ENCODE peak calls at places on chromosome 11, in four cellular contexts. O, L, N and W are unnamed samples.

GRCh38 chr11:106468091-106468490 is 390.6 kb downstream of the AASDHPPT start:
- DNase-seq in O (no peak), L (no peak), N (no peak), W (peak; percentile 10)

GRCh38 chr11:100612766-100613165 is 74.3 kb upstream of the ARHGAP42 start:
- DNase-seq in O (no peak), L (no peak), N (no peak), W (no peak)

GRCh38 chr11:68330700-68331337 is 18.4 kb downstream of the LRP5 start:
- DNase-seq in O (no peak), L (no peak), N (no peak), W (no peak)

GRCh38 chr11:12110714-12111481 is 508 bp downstream of the MICAL2 start:
- DNase-seq in O (no peak), L (peak; percentile 38), N (no peak), W (no peak)

GRCh38 chr11:37525336-37525735 is 927.3 kb upstream of the RAG2 start:
- DNase-seq in O (no peak), L (no peak), N (no peak), W (no peak)

GRCh38 chr11:105489431-105489830 is 120.4 kb upstream of the GRIA4 start:
- DNase-seq in O (no peak), L (no peak), N (no peak), W (peak; percentile 15)

GRCh38 chr11:120527111-120527748 is 15.7 kb downstream of the GRIK4 start:
- DNase-seq in O (no peak), L (no peak), N (no peak), W (no peak)

GRCh38 chr11:34331329-34331728 is 26.5 kb downstream of the ABTB2 start:
- DNase-seq in O (peak; percentile 75), L (no peak), N (peak; percentile 64), W (no peak)

GRCh38 chr11:90855531-90855930 is 632.7 kb upstream of the CHORDC1 start:
- DNase-seq in O (no peak), L (no peak), N (no peak), W (no peak)

GRCh38 chr11:19711911-19712280 is 741 bp upstream of the NAV2 start:
- DNase-seq in O (no peak), L (no peak), N (no peak), W (no peak)

GRCh38 chr11:2300936-2301630 is 635 bp downstream of the C11orf21 start:
- DNase-seq in O (no peak), L (no peak), N (no peak), W (no peak)

GRCh38 chr11:15473954-15474837 is 359.5 kb downstream of the INSC start:
- DNase-seq in O (no peak), L (no peak), N (no peak), W (no peak)

GRCh38 chr11:22192642-22193347 is at the start of gene ANO5:
- DNase-seq in O (no peak), L (peak; percentile 83), N (peak; percentile 73), W (no peak)

GRCh38 chr11:15347969-15348734 is 233.4 kb downstream of the INSC start:
- DNase-seq in O (no peak), L (no peak), N (no peak), W (no peak)

GRCh38 chr11:33734441-33735165 is 1.6 kb downstream of the CD59 start:
- DNase-seq in O (no peak), L (no peak), N (no peak), W (no peak)

GRCh38 chr11:8913961-8914660 is 3.1 kb downstream of the AKIP1 start:
- DNase-seq in O (no peak), L (no peak), N (peak; percentile 29), W (no peak)

GRCh38 chr11:76843916-76844315 is 16.8 kb upstream of the ACER3 start:
- DNase-seq in O (no peak), L (no peak), N (peak; percentile 33), W (no peak)

GRCh38 chr11:71489311-71490043 is 36.5 kb downstream of the NADSYN1 start:
- DNase-seq in O (peak; percentile 2), L (peak; percentile 6), N (peak; percentile 23), W (no peak)

GRCh38 chr11:126703661-126704060 is 296.9 kb downstream of the KIRREL3 start:
- DNase-seq in O (no peak), L (no peak), N (no peak), W (no peak)

GRCh38 chr11:80024119-80024518 is 583.3 kb upstream of the TENM4 start:
- DNase-seq in O (no peak), L (no peak), N (no peak), W (no peak)

GRCh38 chr11:126431401-126432064 is 76.0 kb downstream of the ST3GAL4 start:
- DNase-seq in O (no peak), L (no peak), N (no peak), W (no peak)

GRCh38 chr11:69249086-69249640 is 44.8 kb upstream of the MYEOV start:
- DNase-seq in O (no peak), L (no peak), N (no peak), W (no peak)

GRCh38 chr11:95520765-95521542 is 268.6 kb downstream of the FAM76B start:
- DNase-seq in O (no peak), L (no peak), N (peak; percentile 57), W (peak; percentile 87)

GRCh38 chr11:16844268-16844667 is 105.8 kb downstream of the C11orf58 start:
- DNase-seq in O (no peak), L (no peak), N (no peak), W (no peak)

GRCh38 chr11:96149743-96150555 is 193.0 kb downstream of the MAML2 start:
- DNase-seq in O (no peak), L (no peak), N (peak; percentile 67), W (no peak)

GRCh38 chr11:104663190-104664140 is 234.8 kb downstream of the CASP12 start:
- DNase-seq in O (no peak), L (no peak), N (peak; percentile 2), W (peak; percentile 35)

GRCh38 chr11:19232910-19233503 is 7.7 kb downstream of the E2F8 start:
- DNase-seq in O (peak; percentile 37), L (no peak), N (peak; percentile 37), W (peak; percentile 68)

DNA sequence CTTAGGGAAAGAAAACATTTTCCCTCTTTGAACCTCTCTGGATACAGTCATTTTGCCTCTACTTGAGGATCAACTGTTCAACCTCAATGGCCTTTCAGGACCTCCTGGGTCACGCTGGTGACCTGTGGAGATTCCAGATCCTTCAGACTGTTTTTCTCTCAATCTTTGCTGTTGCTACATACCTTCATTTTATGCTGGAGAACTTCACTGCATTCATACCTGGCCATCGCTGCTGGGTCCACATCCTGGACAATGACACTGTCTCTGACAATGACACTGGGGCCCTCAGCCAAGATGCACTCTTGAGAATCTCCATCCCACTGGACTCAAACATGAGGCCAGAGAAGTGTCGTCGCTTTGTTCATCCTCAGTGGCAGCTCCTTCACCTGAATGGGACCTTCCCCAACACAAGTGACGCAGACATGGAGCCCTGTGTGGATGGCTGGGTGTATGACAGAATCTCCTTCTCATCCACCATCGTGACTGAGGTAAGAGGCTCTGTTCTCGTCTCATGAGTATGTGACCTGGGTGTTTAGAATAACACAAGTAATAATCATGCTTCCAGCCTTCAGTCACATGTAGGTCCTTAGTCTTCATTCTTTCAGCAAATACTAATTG is 495 bp downstream of the SLC22A9 start:
- DNase-seq in O (no peak), L (no peak), N (no peak), W (no peak)
- H3K4me3 ChIP-seq in O (no peak overlapping the region), L (no peak overlapping the region), N (no peak overlapping the region), W (no peak overlapping the region)

GRCh38 chr11:78489184-78489583 is 71.6 kb upstream of the GAB2 start:
- DNase-seq in O (no peak), L (no peak), N (no peak), W (no peak)

GRCh38 chr11:78493413-78493975 is 75.9 kb upstream of the GAB2 start:
- DNase-seq in O (no peak), L (no peak), N (no peak), W (no peak)

GRCh38 chr11:78497309-78497708 is 77.4 kb downstream of the NARS2 start:
- DNase-seq in O (no peak), L (no peak), N (no peak), W (no peak)

DNA sequence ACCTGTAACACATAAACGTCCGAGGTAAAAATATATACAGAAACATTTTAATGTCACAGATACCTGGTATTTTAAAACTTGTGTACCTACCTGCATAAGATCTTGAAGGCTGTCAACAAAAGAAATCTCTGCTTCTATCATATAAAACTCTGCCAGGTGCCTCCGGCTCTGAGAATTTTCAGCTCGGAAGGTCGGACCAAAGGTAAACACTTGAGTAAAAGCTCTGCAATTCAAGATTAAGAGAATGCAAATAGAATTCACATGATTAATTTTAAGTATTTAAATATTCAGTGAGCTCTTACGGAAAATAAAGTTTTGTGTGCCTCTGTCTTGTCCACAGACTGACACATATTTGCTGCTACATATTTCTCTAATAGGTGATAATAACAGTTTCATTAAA is 75.4 kb upstream of the GAB2 start:
- DNase-seq in O (no peak), L (no peak), N (no peak), W (no peak)
- TF ChIP-seq CTCF in O (no peak), L (no peak), N (no peak), W (no peak)

GRCh38 chr11:63491240-63491587 is 247 bp upstream of the PLAAT5 start:
- DNase-seq in O (no peak), L (no peak), N (no peak), W (no peak)

GRCh38 chr11:63493127-63493526 is 2.2 kb upstream of the PLAAT5 start:
- DNase-seq in O (no peak), L (no peak), N (no peak), W (no peak)

GRCh38 chr11:63490551-63491239 is at the start of gene PLAAT5:
- DNase-seq in O (no peak), L (peak; percentile 30), N (no peak), W (no peak)

GRCh38 chr11:63492441-63492840 is 1.5 kb upstream of the PLAAT5 start:
- DNase-seq in O (no peak), L (no peak), N (no peak), W (no peak)

DNA sequence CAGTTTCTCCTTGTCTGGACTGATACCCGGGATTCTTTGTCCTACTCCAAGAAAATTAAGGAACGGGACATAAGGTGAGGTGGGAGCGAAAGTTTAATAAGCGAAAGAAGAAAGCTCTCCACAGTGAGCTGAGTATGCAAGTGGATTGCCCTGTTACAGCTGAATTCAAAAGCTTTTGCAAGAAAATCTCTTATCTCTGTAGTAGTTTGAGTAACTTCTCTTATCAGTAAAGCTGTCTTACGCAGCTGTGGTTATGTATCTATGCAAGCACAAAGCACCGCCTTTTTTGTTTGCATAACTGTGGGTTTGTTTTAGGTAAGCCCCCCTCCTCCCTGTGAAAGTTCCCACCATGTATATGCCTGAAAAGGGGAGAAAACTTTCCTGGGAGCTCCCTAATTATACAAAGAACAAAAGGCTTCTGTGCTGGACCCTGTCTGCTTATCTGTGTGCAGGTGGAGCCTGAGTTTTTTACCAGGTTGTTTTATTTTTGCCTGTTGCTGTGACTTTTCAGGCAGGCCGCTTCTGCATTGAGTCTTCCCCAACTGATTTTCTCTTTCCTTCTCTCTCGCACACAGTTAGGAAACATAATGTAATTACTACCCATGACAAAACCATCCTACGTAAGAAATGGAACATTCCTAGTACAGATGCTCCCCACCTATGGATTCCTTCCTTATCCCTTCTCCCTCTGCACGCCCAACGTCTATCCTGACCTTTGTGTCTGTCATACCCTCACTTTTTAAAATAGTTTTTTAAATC is 826 bp upstream of the PLAAT5 start:
- DNase-seq in O (no peak), L (peak; percentile 46), N (no peak), W (no peak)
- H3K4me3 ChIP-seq in O (no peak overlapping the region), L (peak overlapping the region; percentile 53), N (no peak overlapping the region), W (peak overlapping the region; percentile 56)

GRCh38 chr11:125256471-125257010 is 92.0 kb downstream of the PKNOX2 start:
- DNase-seq in O (no peak), L (no peak), N (no peak), W (no peak)

GRCh38 chr11:125257751-125258150 is 93.2 kb downstream of the PKNOX2 start:
- DNase-seq in O (no peak), L (no peak), N (no peak), W (no peak)

GRCh38 chr11:125253795-125254525 is 89.4 kb downstream of the PKNOX2 start:
- DNase-seq in O (no peak), L (no peak), N (no peak), W (no peak)

GRCh38 chr11:125258626-125259025 is 94.1 kb downstream of the PKNOX2 start:
- DNase-seq in O (no peak), L (no peak), N (no peak), W (no peak)

GRCh38 chr11:125257185-125257584 is 92.6 kb downstream of the PKNOX2 start:
- DNase-seq in O (no peak), L (no peak), N (peak; percentile 2), W (no peak)
- TF ChIP-seq CTCF in O (peak; percentile 23), L (no peak), N (no peak), W (no peak)